ENCODE peak calls at places on chromosomes 5 and 9, in four cellular contexts. K is HepG2; W is dorsolateral prefrontal cortex; P is CD8-positive, alpha-beta memory T cell. V is an unnamed sample.
A peak's percentile ranks its signal among the peaks of the same experiment; 100 is the strongest.

GRCh38 chr5:133428072-133428660 is 184.2 kb downstream of the FSTL4 start:
- DNase-seq in K (no peak), W (peak; percentile 33), P (no peak), V (no peak)

GRCh38 chr9:87076825-87077224 is 129.5 kb upstream of the GAS1 start:
- DNase-seq in K (no peak), W (no peak), P (no peak), V (no peak)

GRCh38 chr5:31396611-31397295 is 135.1 kb downstream of the DROSHA start:
- DNase-seq in K (no peak), W (no peak), P (no peak), V (no peak)

GRCh38 chr5:72079288-72079687 is 28.0 kb upstream of the MAP1B start:
- DNase-seq in K (no peak), W (no peak), P (no peak), V (no peak)

GRCh38 chr5:59744531-59744992 is 149.0 kb downstream of the PDE4D start:
- DNase-seq in K (no peak), W (no peak), P (no peak), V (no peak)

GRCh38 chr5:154465169-154465568 is 12.9 kb downstream of the HAND1 start:
- DNase-seq in K (peak; percentile 71), W (no peak), P (no peak), V (peak; percentile 39)

GRCh38 chr9:114271556-114272510 is 51.1 kb upstream of the ORM1 start:
- DNase-seq in K (peak; percentile 28), W (no peak), P (no peak), V (no peak)

GRCh38 chr5:38672059-38672791 is 115.8 kb upstream of the LIFR start:
- DNase-seq in K (peak; percentile 64), W (no peak), P (no peak), V (no peak)

GRCh38 chr9:96817973-96818372 is 36.3 kb downstream of the ZNF782 start:
- DNase-seq in K (no peak), W (no peak), P (no peak), V (no peak)

GRCh38 chr9:82668724-82669324 is 394.1 kb downstream of the RASEF start:
- DNase-seq in K (no peak), W (no peak), P (no peak), V (no peak)

GRCh38 chr5:177294632-177295031 is 8.9 kb downstream of the RAB24 start:
- DNase-seq in K (no peak), W (no peak), P (no peak), V (no peak)

GRCh38 chr5:116395178-116395577 is 179.4 kb downstream of the SEMA6A start:
- DNase-seq in K (no peak), W (no peak), P (no peak), V (no peak)

GRCh38 chr5:172852490-172853354 is 18.7 kb downstream of the ERGIC1 start:
- DNase-seq in K (peak; percentile 88), W (no peak), P (no peak), V (peak; percentile 96)

GRCh38 chr5:119336262-119336661 is 19.6 kb upstream of the TNFAIP8 start:
- DNase-seq in K (no peak), W (no peak), P (no peak), V (no peak)

GRCh38 chr9:12775373-12775962 is 648 bp downstream of the LURAP1L start:
- DNase-seq in K (no peak), W (peak; percentile 40), P (no peak), V (no peak)

GRCh38 chr5:39302507-39302906 is 61.8 kb downstream of the C9 start:
- DNase-seq in K (no peak), W (no peak), P (no peak), V (no peak)

GRCh38 chr9:99531313-99531712 is 290.4 kb upstream of the NR4A3 start:
- DNase-seq in K (no peak), W (no peak), P (no peak), V (no peak)

GRCh38 chr5:32071351-32071944 is 102.7 kb downstream of the GOLPH3 start:
- DNase-seq in K (no peak), W (no peak), P (no peak), V (no peak)

GRCh38 chr9:134139081-134139480 is 3.2 kb downstream of the WDR5 start:
- DNase-seq in K (no peak), W (peak; percentile 65), P (no peak), V (no peak)

GRCh38 chr9:96087669-96088299 is 212.3 kb downstream of the ERCC6L2 start:
- DNase-seq in K (no peak), W (no peak), P (no peak), V (peak; percentile 48)

GRCh38 chr9:78515108-78515507 is 218.2 kb downstream of the PSAT1 start:
- DNase-seq in K (no peak), W (no peak), P (no peak), V (no peak)

GRCh38 chr9:31519011-31519410 is 865.4 kb upstream of the ACO1 start:
- DNase-seq in K (peak; percentile 5), W (no peak), P (peak; percentile 3), V (no peak)

GRCh38 chr5:124843596-124843899 is 97.1 kb upstream of the ZNF608 start:
- DNase-seq in K (no peak), W (no peak), P (no peak), V (no peak)

GRCh38 chr9:79763861-79764260 is 192.1 kb downstream of the TLE4 start:
- DNase-seq in K (no peak), W (no peak), P (no peak), V (no peak)

GRCh38 chr9:132412089-132412488 is 2.1 kb downstream of the CFAP77 start:
- DNase-seq in K (peak; percentile 10), W (no peak), P (peak; percentile 11), V (no peak)

GRCh38 chr5:170791325-170791954 is 7.9 kb downstream of the GABRP start:
- DNase-seq in K (peak; percentile 27), W (peak; percentile 80), P (no peak), V (peak; percentile 86)

GRCh38 chr5:14771972-14772371 is 99.6 kb downstream of the ANKH start:
- DNase-seq in K (no peak), W (no peak), P (no peak), V (no peak)

DNA sequence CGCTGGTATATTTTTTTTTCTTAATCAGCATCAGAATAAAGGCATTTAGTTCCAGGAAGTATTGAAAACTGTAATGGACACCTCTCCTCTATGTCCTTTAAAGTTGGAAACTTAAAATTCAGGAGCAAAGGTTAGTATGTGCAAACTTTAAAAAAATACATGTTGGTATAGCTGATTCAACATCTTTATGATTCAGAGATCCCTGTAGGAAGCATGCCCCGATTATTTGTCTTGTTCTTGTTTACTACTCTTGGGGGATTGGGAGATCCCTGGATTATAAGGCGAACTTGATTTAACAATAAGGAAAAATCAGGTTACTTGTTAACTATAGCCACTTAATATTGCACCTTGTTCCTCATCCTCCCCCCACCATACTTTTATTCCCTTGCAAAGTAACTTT is 1.7 kb downstream of the F2RL1 start:
- DNase-seq in K (peak; percentile 26), W (no peak), P (no peak), V (peak; percentile 53)
- H3K4me3 ChIP-seq in K (peak overlapping the region; percentile 84), W (no peak overlapping the region), P (no peak overlapping the region), V (peak overlapping the region; percentile 53)

DNA sequence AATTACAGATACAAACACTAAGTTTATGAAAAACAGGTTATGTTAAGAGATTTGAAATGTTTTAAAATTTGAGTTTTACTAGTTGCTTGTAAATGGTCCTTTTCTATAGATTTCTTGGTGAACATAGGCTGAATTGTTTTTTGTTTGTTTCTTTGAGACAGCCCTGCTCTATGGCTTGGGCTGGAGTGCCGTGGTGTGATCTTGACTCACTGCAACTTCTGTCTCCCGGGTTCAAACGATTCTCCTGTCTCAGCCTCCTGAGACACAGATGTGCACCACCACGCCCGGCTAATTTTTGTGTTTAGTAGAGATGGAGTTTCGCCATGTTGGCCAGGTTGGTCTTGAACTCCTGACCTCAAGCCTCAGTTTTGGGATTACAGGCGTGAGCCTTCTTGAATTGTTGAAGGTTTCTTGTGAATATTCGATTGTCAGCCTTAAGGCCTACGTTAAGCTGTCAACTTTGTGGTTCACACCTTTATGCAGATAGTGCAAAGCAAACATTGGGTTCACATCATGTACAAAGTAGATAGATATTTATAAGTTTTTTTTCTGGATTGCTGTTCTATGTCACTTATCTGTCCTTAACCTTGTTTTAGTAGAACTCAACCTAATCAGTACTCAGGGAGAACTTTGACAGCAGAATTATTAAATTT is 26.2 kb downstream of the UHRF2 start:
- DNase-seq in K (no peak), W (no peak), P (peak; percentile 23), V (no peak)
- H3K4me3 ChIP-seq in K (no peak overlapping the region), W (no peak overlapping the region), P (no peak overlapping the region), V (no peak overlapping the region)

DNA sequence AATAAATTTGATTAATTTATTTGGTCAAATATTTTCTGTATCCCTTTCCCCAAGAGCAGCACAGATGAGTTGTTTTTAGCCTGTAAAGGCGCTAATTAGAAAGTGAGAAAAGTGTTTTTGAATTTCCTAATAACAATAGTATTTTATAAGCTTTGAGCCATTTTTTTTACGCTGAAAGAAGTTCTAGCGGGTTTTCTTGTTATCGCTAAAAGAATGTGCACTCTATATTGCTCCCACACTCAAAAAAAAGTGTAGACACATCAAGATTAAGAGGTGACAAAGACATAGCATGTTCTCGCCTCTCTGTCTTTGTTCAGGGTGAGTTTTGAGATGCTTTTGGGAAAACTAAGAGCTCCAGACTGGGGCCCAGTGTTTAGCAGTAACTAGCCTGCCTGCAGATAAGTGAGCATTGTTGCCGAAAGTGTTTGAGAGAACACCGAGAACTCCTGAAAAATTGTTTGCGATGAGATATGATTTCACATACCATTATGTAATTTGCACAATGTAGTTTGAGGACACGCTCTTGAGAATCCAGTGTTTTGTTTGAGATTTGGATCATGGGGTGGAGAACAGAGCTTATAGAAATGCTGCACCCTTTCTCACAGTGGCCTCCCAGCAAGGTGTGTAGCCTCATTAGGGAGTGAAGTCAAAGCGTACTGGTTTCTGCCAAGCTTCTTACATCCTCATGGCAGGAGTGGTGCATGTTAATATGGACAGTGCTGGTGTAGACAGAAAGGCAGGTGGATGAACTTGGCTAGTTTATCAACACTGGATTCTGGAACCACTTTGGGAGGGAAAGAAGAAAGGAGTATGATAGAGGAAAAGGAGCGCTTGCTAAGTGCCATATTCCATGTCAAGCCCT is 1.5 kb downstream of the F2R start:
- DNase-seq in K (no peak), W (no peak), P (no peak), V (no peak)
- H3K4me3 ChIP-seq in K (peak overlapping the region; percentile 86), W (peak overlapping the region; percentile 70), P (peak overlapping the region; percentile 77), V (no peak overlapping the region)

DNA sequence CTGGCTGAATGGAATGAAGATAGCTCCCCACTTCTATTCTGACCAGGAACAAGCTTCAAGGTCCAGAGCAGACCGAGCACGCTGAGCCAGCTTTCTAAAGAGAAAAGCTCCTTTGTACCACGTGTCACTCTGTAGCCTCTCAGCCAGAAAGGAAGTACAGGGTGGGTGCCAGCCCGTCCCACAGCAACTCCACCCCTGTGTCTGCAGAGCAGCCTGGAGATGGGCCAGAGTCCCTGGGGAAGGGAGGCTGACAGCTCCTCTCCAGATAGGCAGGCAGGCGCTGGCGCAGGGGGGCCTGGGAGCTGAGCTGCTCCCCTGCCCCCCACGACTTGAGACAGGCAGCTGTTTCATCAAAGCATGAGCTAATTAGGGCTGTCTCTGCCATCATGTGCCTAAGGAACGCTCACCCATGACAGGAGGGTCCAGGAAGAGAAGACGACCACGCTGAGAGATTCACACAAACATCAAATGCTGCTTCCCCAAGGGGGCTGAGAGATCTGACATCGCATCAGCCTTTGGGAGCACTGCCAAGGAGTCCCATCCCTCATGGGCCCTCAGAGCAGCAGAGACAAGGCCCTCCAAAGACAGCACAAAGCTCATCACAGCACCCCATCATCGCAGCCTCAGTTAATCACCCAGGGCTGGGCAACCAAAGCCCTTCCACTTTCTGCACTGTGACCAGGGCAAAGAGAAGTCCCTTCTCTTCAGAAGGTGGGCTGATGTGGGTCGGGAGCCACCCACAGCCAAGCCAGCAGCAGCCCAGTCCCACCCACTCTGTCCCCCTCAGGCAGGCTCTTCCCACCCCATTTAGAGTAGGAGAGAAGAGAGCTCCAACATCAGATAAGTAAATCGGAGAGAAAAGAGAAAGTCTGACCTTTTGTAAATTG is 78.5 kb upstream of the LRRTM2 start:
- DNase-seq in K (no peak), W (peak; percentile 69), P (no peak), V (peak; percentile 77)
- H3K4me3 ChIP-seq in K (no peak overlapping the region), W (peak overlapping the region; percentile 32), P (no peak overlapping the region), V (no peak overlapping the region)